ENCODE peak calls at places on chromosomes 2 and 18, in four cellular contexts. O is stimulated activated CD8-positive, alpha-beta memory T cell treated with anti-CD3 and anti-CD28 coated beads, Interleukin-15, amount 100 ng/mL, for 4 hours; B is right lobe of liver; W is NCI-H2081. J is an unnamed sample.

GRCh38 chr2:105821428-105822125 is 76.9 kb downstream of the NCK2 start:
- DNase-seq in O (no peak), B (no peak), W (no peak), J (no peak)

GRCh38 chr2:174120346-174120745 is 128.0 kb downstream of the OLA1 start:
- DNase-seq in O (no peak), B (no peak), W (peak; percentile 49), J (no peak)

GRCh38 chr2:74332550-74333174 is 10.6 kb downstream of the SLC4A5 start:
- DNase-seq in O (no peak), B (no peak), W (no peak), J (no peak)

GRCh38 chr2:71562518-71562917 is 109.2 kb downstream of the DYSF start:
- DNase-seq in O (no peak), B (no peak), W (no peak), J (no peak)

GRCh38 chr2:44770221-44771187 is 171.0 kb upstream of the SIX3 start:
- DNase-seq in O (no peak), B (no peak), W (no peak), J (no peak)

GRCh38 chr2:17749753-17750438 is 3.7 kb downstream of the SMC6 start:
- DNase-seq in O (no peak), B (no peak), W (no peak), J (no peak)

GRCh38 chr18:923144-923543 is 18.5 kb downstream of the ADCYAP1 start:
- DNase-seq in O (no peak), B (no peak), W (peak; percentile 51), J (no peak)

GRCh38 chr18:49811151-49811938 is 2.0 kb downstream of the ACAA2 start:
- DNase-seq in O (no peak), B (no peak), W (no peak), J (no peak)

GRCh38 chr2:219045937-219046550 is 4.7 kb upstream of the CFAP65 start:
- DNase-seq in O (no peak), B (no peak), W (no peak), J (no peak)

GRCh38 chr2:157250836-157251235 is 6.7 kb upstream of the GALNT5 start:
- DNase-seq in O (no peak), B (no peak), W (no peak), J (no peak)

GRCh38 chr2:186848873-186849578 is at the start of gene ZSWIM2:
- DNase-seq in O (no peak), B (peak; percentile 47), W (peak; percentile 87), J (peak; percentile 46)

GRCh38 chr18:34976899-34977786 is 64.1 kb upstream of the MAPRE2 start:
- DNase-seq in O (peak; percentile 70), B (peak; percentile 90), W (peak; percentile 81), J (peak; percentile 83)

GRCh38 chr2:113217455-113218282 is 43.9 kb downstream of the PSD4 start:
- DNase-seq in O (no peak), B (no peak), W (no peak), J (no peak)

GRCh38 chr2:85785027-85785822 is 31.4 kb downstream of the ATOH8 start:
- DNase-seq in O (no peak), B (no peak), W (no peak), J (no peak)

GRCh38 chr2:190683802-190684201 is 34.9 kb downstream of the NAB1 start:
- DNase-seq in O (no peak), B (no peak), W (peak; percentile 24), J (no peak)

GRCh38 chr2:73987109-73987947 is 2.6 kb downstream of the TET3 start:
- DNase-seq in O (no peak), B (no peak), W (peak; percentile 22), J (peak; percentile 64)

GRCh38 chr18:9082763-9083510 is 19.6 kb upstream of the NDUFV2 start:
- DNase-seq in O (no peak), B (no peak), W (no peak), J (no peak)

GRCh38 chr2:71700880-71701397 is 247.6 kb downstream of the DYSF start:
- DNase-seq in O (no peak), B (peak; percentile 60), W (no peak), J (peak; percentile 78)

GRCh38 chr2:48733067-48733503 is 22.4 kb downstream of the LHCGR start:
- DNase-seq in O (no peak), B (no peak), W (peak; percentile 76), J (no peak)

GRCh38 chr2:126766897-126767296 is 110.9 kb downstream of the GYPC start:
- DNase-seq in O (no peak), B (no peak), W (no peak), J (no peak)

GRCh38 chr2:3124921-3125760 is 252.5 kb downstream of the EIPR1 start:
- DNase-seq in O (no peak), B (no peak), W (peak; percentile 36), J (no peak)

GRCh38 chr2:17758123-17758522 is 4.2 kb downstream of the GEN1 start:
- DNase-seq in O (no peak), B (no peak), W (no peak), J (no peak)

GRCh38 chr18:36993068-36993467 is 164.1 kb downstream of the KIAA1328 start:
- DNase-seq in O (no peak), B (no peak), W (no peak), J (no peak)

GRCh38 chr2:70645733-70646420 is 92.3 kb upstream of the TGFA start:
- DNase-seq in O (no peak), B (no peak), W (no peak), J (no peak)

GRCh38 chr2:178523596-178524134 is 43.4 kb downstream of the PLEKHA3 start:
- DNase-seq in O (no peak), B (no peak), W (no peak), J (no peak)

GRCh38 chr2:152925540-152926448 is 207.4 kb downstream of the ARL6IP6 start:
- DNase-seq in O (no peak), B (peak; percentile 62), W (peak; percentile 81), J (peak; percentile 43)

GRCh38 chr2:220198911-220199310 is 571.5 kb downstream of the SLC4A3 start:
- DNase-seq in O (no peak), B (no peak), W (peak; percentile 30), J (no peak)

GRCh38 chr2:81304154-81304830 is 999.7 kb upstream of the LRRTM1 start:
- DNase-seq in O (no peak), B (no peak), W (no peak), J (no peak)

GRCh38 chr2:96601382-96602292 is 36.5 kb downstream of the KANSL3 start:
- DNase-seq in O (no peak), B (no peak), W (no peak), J (no peak)